ENCODE peak calls at places on chromosomes 11 and 22, in eight cellular contexts. Y, A, U, R, D, T, C and N are unnamed samples. For H3K4me1, the result is how much of the 10 kb centered on the place peaks cover.

GRCh38 chr11:61516191-61516590 is 7.6 kb downstream of the LRRC10B start:
- DNase-seq in A (no peak), T (no peak), Y (no peak), R (peak), D (no peak), U (no peak), C (no peak), N (no peak)

GRCh38 chr11:71252434-71252781 is at the start of gene SHANK2:
- DNase-seq in C (no peak), T (no peak), Y (no peak), R (peak), D (peak), U (no peak), A (no peak), N (no peak)

GRCh38 chr11:80873309-80873999 is 1432.6 kb upstream of the TENM4 start:
- DNase-seq in U (no peak), T (no peak), D (no peak), R (no peak), A (no peak), C (no peak), Y (no peak), N (no peak)

GRCh38 chr11:8671242-8671641 is 11.2 kb downstream of the TRIM66 start:
- DNase-seq in A (peak), D (no peak), R (peak), Y (no peak), T (no peak), C (peak), U (no peak), N (peak)

GRCh38 chr11:112581747-112582146 is 321.1 kb upstream of the PLET1 start:
- DNase-seq in C (no peak), T (no peak), U (no peak), Y (no peak), A (no peak), D (no peak), R (no peak), N (no peak)

GRCh38 chr11:111386611-111387150 is 7.6 kb upstream of the POU2AF1 start:
- DNase-seq in U (no peak), R (no peak), T (no peak), A (no peak), C (no peak), Y (no peak), D (no peak), N (no peak)

GRCh38 chr11:17734986-17735822 is 623 bp downstream of the KCNC1 start:
- DNase-seq in A (peak), C (no peak), Y (no peak), T (no peak), U (peak), R (peak), D (peak), N (peak)

GRCh38 chr11:123191939-123192338 is 3.1 kb downstream of the CLMP start:
- DNase-seq in D (no peak), Y (no peak), R (no peak), U (no peak), T (no peak), A (no peak), C (no peak), N (no peak)

GRCh38 chr11:8288824-8289223 is 25.1 kb upstream of the LMO1 start:
- DNase-seq in A (no peak), C (peak), U (no peak), D (no peak), R (peak), Y (no peak), T (no peak), N (no peak)

GRCh38 chr11:63813563-63814382 is 517 bp downstream of the SPINDOC start:
- DNase-seq in C (no peak), D (peak), Y (peak), T (peak), A (peak), U (peak), R (peak), N (peak)

GRCh38 chr11:108586600-108586999 is 7.0 kb downstream of the EXPH5 start:
- DNase-seq in C (no peak), D (no peak), T (no peak), Y (no peak), U (no peak), R (no peak), A (no peak), N (no peak)

GRCh38 chr22:17159504-17159951 is 451 bp upstream of the HDHD5 start:
- DNase-seq in C (peak), T (no peak), A (peak), Y (no peak), U (peak), D (no peak), R (peak), N (peak)

GRCh38 chr22:20068640-20069039 is 11.4 kb upstream of the DGCR8 start:
- DNase-seq in U (no peak), C (no peak), A (no peak), D (no peak), R (no peak), T (no peak), Y (no peak), N (no peak)

GRCh38 chr11:45042560-45042959 is 91.9 kb upstream of the TP53I11 start:
- DNase-seq in D (no peak), A (no peak), Y (no peak), U (no peak), T (no peak), C (peak), R (no peak), N (no peak)

GRCh38 chr11:65650547-65651338 is 12.0 kb downstream of the RELA start:
- DNase-seq in A (no peak), R (no peak), U (peak), D (no peak), T (no peak), C (no peak), Y (no peak), N (peak)

GRCh38 chr11:119370486-119371046 is 10.9 kb downstream of the USP2 start:
- DNase-seq in R (no peak), Y (no peak), C (no peak), U (peak), T (peak), D (no peak), A (no peak), N (no peak)

GRCh38 chr22:40043086-40043485 is 48.3 kb downstream of the FAM83F start:
- DNase-seq in R (no peak), A (peak), T (no peak), D (no peak), U (no peak), C (peak), Y (no peak), N (no peak)
- H3K4me3 ChIP-seq in R (no peak), A (no peak), T (no peak), D (peak), U (no peak), C (no peak), Y (no peak), N (no peak)

DNA sequence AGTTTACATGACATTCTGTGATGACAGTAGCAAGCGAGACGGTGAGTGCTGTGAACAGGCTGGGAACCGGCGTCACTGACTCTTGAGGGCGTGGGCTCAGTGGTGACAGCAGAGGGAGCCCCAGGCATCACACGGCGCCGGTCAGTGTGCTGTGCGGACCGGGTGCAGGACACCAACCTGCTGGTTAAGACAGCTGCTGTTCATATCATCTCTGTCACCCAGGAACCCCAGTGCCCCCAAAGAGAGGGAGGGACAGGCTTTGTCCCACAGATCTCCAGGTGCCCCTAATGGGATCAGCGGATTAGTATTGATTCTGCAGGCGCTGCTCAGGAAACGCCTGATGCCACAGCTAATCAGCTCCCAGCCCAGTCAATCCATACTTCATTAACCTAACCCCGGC is 18.4 kb downstream of the B3GAT1 start:
- DNase-seq in T (no peak), U (no peak), R (peak), C (no peak), A (no peak), D (no peak), Y (no peak), N (no peak)
- H3K4me1 ChIP-seq in T (under half), U (under half), R (under half), C (under half), A (under half), D (under half), Y (under half), N (under half)

GRCh38 chr11:73413246-73413645 is 37.0 kb downstream of the RELT start:
- DNase-seq in A (no peak), D (no peak), R (no peak), T (no peak), U (no peak), Y (no peak), C (no peak), N (no peak)

GRCh38 chr11:73410627-73411026 is 34.4 kb downstream of the RELT start:
- DNase-seq in A (no peak), C (no peak), U (no peak), T (no peak), D (no peak), Y (no peak), R (no peak), N (no peak)

GRCh38 chr11:73409431-73409830 is 33.2 kb downstream of the RELT start:
- DNase-seq in C (no peak), Y (no peak), D (no peak), T (no peak), R (no peak), U (no peak), A (no peak), N (no peak)

GRCh38 chr11:73412308-73412707 is 36.1 kb downstream of the RELT start:
- DNase-seq in T (no peak), D (no peak), R (no peak), C (no peak), Y (no peak), U (no peak), A (no peak), N (no peak)

DNA sequence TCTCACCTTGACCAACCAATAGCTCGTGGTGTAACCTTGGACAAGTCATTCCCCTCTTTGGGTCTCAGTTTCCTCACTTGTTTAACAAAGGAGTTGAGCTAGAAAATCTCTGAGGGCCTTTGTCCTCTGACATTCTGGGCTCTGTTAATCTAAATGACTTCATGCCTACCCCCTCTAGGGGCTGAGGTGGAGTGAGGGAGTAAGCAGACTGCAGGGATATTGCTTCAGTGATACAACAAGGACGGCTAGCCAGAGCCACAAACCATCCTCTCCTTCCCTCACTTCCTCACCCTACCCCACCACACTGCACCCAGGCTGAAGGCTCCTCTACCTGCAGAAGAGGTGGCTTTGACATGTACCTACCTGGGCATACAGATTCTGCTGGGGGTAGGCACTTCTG is 34.8 kb downstream of the RELT start:
- DNase-seq in U (no peak), A (no peak), D (no peak), R (no peak), C (no peak), Y (no peak), T (no peak), N (no peak)
- H3K27ac ChIP-seq in U (no peak), A (no peak), D (no peak), R (no peak), C (no peak), Y (no peak), T (no peak), N (no peak)

DNA sequence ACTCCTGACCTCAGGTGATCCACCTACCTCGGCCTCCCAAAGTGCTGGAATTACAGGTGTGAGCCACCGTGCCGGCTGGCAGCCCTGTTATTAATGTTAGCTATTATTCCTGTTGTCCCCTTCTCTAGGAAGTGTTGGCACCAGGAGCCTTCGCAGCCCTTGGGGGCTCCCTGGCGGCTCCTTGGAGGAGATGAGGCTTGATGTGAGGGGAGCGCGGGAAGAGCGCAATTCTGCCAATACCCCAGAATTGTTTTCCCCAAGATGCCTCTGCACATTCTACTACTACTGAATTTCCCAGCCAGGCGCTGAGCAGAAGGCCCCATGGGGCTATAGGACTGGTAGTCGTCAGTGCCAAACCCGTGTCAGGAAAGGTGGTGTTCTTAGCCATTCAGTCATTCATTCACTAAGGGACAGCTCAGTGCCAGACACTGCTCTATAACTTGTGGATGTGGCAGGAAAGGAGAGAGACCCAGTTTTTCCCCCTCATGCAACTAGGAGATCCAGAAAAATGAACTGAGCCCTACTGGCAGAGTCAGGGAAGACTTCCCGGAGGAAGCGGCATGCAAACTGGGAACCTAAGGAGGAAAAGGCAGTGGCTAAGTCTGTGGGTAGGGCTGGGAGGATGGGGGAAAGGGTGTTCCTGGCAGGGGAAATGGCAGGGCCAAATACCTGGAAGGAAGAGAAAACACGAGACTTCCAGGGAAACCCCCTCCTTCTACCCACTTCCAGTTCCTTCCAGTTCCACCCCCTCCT is 3.5 kb downstream of the FBLN1 start:
- DNase-seq in U (peak), D (no peak), A (no peak), C (no peak), Y (no peak), T (no peak), R (no peak), N (peak)
- H3K4me3 ChIP-seq in U (no peak), D (peak), A (no peak), C (no peak), Y (no peak), T (no peak), R (no peak), N (no peak)

DNA sequence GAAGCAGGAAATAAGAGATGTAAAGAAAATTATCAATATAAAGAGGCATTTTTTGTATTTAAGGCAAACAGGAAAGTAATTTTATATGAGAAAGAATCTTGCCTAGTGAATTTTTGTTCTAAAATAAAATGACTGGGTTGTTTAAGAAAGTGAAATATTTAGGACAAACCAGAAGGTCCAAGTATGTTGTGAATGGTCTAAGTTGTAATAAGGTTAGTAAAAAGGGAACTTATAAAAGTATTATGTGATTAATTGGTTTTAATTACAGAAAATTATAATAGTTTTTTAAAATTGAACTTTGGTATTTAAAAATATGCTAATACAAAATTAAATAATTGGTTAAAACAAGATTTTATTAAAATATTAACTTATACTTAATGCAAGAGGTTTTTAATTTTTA is 26.6 kb upstream of the EI24 start:
- DNase-seq in D (no peak), U (no peak), R (no peak), C (no peak), A (no peak), T (no peak), Y (no peak), N (no peak)
- H3K4me1 ChIP-seq in D (under half), U (under half), R (under half), C (under half), A (under half), T (under half), Y (under half), N (under half)